ENCODE peak calls at places on chromosome 7, in seven cellular contexts. K is HepG2, W is HCT116, F is GM23338, T is K562, S is H1, C is SK-N-MC. O is an unnamed sample.
A peak's percentile ranks its signal among the peaks of the same experiment; 100 is the strongest.

GRCh38 chr7:35695628-35695888 is 623 bp upstream of the HERPUD2 start:
- DNase-seq in F (no peak), W (no peak), T (no peak), C (no peak), K (no peak), S (no peak), O (no peak)

GRCh38 chr7:22631730-22632129 is 95.3 kb upstream of the IL6 start:
- DNase-seq in C (no peak), K (no peak), T (no peak), W (no peak), S (no peak), F (no peak), O (peak; percentile 69)

GRCh38 chr7:132141109-132141508 is 435.2 kb downstream of the PLXNA4 start:
- DNase-seq in S (no peak), F (no peak), T (no peak), K (no peak), C (no peak), W (no peak), O (no peak)

GRCh38 chr7:106504620-106505019 is 156.3 kb downstream of the CCDC71L start:
- DNase-seq in F (no peak), S (no peak), W (no peak), T (no peak), C (no peak), K (no peak), O (no peak)

GRCh38 chr7:99125505-99125865 is 18.4 kb downstream of the SMURF1 start:
- DNase-seq in C (no peak), W (no peak), S (no peak), K (no peak), F (no peak), T (no peak), O (no peak)

GRCh38 chr7:74290999-74291441 is 1.8 kb downstream of the CLIP2 start:
- DNase-seq in W (no peak), T (no peak), C (no peak), S (no peak), F (peak; percentile 46), K (no peak), O (no peak)

GRCh38 chr7:129359176-129359575 is 75.1 kb upstream of the STRIP2 start:
- DNase-seq in S (no peak), T (no peak), F (no peak), W (no peak), K (no peak), C (no peak), O (no peak)

GRCh38 chr7:39910108-39910869 is 39.8 kb upstream of the CDK13 start:
- DNase-seq in F (no peak), W (no peak), S (no peak), K (peak; percentile 14), T (no peak), C (no peak), O (no peak)

GRCh38 chr7:82419200-82419599 is 24.4 kb downstream of the CACNA2D1 start:
- DNase-seq in W (no peak), F (no peak), K (no peak), C (no peak), T (no peak), S (no peak), O (no peak)

GRCh38 chr7:29859491-29860180 is 53.3 kb downstream of the WIPF3 start:
- DNase-seq in F (no peak), S (no peak), T (no peak), W (no peak), C (no peak), K (no peak), O (peak; percentile 57)

GRCh38 chr7:140810830-140811556 is 113.7 kb downstream of the BRAF start:
- DNase-seq in C (peak; percentile 48), F (peak; percentile 87), K (peak; percentile 76), S (peak; percentile 73), W (peak; percentile 53), T (peak; percentile 71), O (peak; percentile 77)

GRCh38 chr7:66859339-66859738 is 61.7 kb upstream of the TMEM248 start:
- DNase-seq in K (no peak), S (no peak), C (no peak), F (no peak), T (no peak), W (no peak), O (no peak)

GRCh38 chr7:95545007-95545615 is 51.2 kb downstream of the PDK4 start:
- DNase-seq in S (no peak), F (peak; percentile 62), C (no peak), K (peak; percentile 24), T (no peak), W (peak; percentile 47), O (peak; percentile 83)
- TF ChIP-seq POLR2AphosphoS5 in S (no peak), F (no peak), C (no peak), K (no peak), T (no peak), W (no peak), O (no peak)

GRCh38 chr7:150974468-150975391 is 3.4 kb downstream of the KCNH2 start:
- DNase-seq in C (no peak), F (peak; percentile 54), S (peak; percentile 72), K (no peak), W (peak; percentile 43), T (peak; percentile 94), O (peak; percentile 12)

GRCh38 chr7:150978136-150978789 is at the start of gene KCNH2:
- DNase-seq in W (no peak), K (no peak), S (peak; percentile 85), T (peak; percentile 98), C (no peak), F (peak; percentile 88), O (no peak)

GRCh38 chr7:150977382-150978135 is 562 bp downstream of the KCNH2 start:
- DNase-seq in K (no peak), T (peak; percentile 45), F (peak; percentile 39), W (no peak), C (no peak), S (no peak), O (no peak)

GRCh38 chr7:150975536-150976285 is 2.4 kb downstream of the KCNH2 start:
- DNase-seq in C (no peak), T (no peak), F (no peak), W (no peak), K (no peak), S (no peak), O (no peak)

DNA sequence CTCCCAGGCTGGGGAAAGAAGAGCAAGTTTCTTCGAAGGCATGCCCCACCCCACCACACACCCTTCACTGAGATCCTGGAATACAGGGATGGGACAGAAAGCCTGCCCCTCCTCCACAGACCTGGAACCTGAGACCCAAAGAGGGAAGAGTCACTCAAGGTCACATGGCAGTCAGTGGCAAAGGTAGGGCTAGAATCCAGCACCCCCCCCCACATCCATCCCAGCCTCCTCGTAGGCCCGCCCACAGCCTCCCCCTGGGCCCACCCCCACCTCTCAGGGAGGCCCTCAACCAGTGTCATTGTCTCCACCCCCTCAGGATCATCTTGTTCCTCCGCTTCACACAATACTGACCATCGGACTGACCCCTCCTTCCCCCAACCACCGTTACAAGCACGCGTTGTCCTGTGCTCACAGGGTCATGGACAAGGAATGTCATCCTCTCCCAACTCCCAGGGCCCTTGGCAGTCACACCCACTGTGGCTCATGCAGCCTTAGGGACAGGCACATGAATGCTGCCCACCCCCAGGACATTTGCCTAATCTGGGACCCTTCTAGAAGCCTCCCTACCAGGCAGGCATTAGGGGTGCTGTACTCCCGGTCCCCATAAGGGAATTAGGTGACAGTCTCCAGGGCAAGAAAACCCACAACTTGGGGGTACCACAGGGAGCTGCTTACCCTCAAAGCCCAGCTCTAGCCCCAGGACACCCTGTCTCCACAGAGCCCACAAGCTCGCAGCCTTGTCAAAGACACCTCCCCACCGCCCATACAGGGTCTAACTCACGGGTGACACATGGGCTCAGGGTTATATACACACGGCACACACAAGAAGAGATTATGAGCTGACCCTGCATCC is 1.4 kb downstream of the KCNH2 start:
- DNase-seq in F (peak; percentile 74), T (peak; percentile 89), W (no peak), S (no peak), K (no peak), C (no peak), O (no peak)
- TF ChIP-seq EZH2 in F (peak; percentile 13), T (no peak), W (no peak), S (no peak), K (peak; percentile 90), C (no peak), O (no peak)

GRCh38 chr7:88216276-88216675 is 3.6 kb downstream of the SRI start:
- DNase-seq in F (no peak), T (no peak), K (no peak), W (no peak), C (no peak), S (no peak), O (no peak)

GRCh38 chr7:88217675-88218427 is 2.0 kb downstream of the SRI start:
- DNase-seq in W (no peak), C (no peak), F (peak; percentile 63), T (peak; percentile 23), K (no peak), S (no peak), O (no peak)

GRCh38 chr7:88219781-88220747 is at the start of gene SRI:
- DNase-seq in F (peak; percentile 88), K (no peak), T (peak; percentile 92), W (peak; percentile 61), S (peak; percentile 91), C (peak; percentile 44), O (peak; percentile 88)

GRCh38 chr7:88218428-88218745 is 1.5 kb downstream of the SRI start:
- DNase-seq in F (no peak), W (no peak), T (no peak), C (no peak), K (no peak), S (no peak), O (no peak)

DNA sequence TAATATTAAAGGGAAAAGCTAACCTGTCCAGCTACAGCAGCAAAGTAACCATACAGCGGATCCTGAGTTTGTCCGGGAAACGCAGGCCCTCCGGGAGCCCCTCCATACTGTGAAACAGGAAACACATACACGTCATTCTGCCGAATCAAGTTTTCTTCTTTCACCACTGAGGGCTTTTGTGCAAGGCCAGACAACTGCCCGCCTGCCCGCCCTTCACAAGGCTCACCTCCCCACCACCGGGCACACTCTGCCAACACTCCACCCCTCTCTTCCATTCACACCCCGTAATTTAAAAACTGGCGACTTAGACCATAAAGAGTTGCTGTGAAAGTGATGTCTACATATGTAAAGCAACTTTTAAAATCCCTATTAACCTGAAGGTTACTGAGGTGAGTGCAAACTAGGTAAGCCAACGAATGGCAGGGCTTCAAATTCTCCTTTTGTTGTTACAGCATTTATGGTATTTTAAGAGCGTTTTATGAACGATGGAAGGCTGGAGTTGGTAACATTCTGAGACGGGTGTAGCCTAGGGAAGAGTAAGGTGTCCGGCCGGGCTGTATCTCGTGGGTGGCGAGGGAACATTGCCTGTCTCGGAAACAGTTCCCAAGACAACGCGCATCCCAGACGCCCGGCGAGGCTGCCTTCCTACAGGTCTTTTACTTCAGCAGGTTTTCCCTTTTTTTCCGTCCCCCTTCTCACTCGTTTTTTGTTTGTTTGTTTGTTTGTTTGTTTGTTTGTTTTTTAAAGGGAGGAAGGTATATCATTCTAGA is 817 bp downstream of the SRI start:
- DNase-seq in W (no peak), S (no peak), T (peak; percentile 47), C (no peak), K (no peak), F (peak; percentile 60), O (peak; percentile 65)
- TF ChIP-seq POLR2AphosphoS5 in W (no peak), S (no peak), T (no peak), C (no peak), K (no peak), F (no peak), O (peak; percentile 39)

DNA sequence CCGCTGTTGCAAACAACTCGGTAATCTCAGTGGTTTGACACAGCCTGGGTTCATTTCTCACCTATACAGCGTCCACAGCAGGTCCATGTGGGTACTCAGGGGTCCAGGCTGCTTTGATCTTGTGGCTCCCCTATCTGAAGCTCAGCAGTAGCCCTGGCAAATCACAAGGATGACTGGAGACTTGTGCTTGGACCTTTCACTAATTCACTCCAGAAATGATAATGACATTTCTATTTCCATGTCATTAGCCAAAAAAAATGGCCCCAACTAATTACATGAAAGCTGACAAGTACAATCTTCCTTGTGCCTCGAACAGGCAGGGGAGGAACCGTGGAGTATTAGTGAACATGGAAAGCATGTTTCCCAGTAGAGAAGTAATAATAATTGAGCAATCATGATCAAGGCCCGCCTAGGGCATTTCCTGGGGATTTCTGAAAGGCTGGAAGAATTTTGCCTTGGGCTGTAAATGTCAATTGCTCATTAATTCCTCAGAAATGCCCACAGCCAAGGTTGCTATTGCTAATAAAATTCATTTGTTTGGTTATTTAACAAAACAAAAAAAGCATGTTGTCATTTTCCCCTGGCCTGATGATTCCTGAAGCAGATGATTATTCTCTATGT is 586.1 kb downstream of the SDK1 start:
- DNase-seq in K (no peak), W (no peak), F (no peak), S (no peak), T (no peak), C (peak; percentile 88), O (no peak)
- TF ChIP-seq EZH2 in K (no peak), W (no peak), F (no peak), S (no peak), T (no peak), C (no peak), O (no peak)

O was measured in endothelial cell of umbilical vein.